ENCODE peak calls at places on chromosomes 7 and 10, in seven cellular contexts. One of them, this sample, is unnamed.

GRCh38 chr7:149662591-149663095 is 110.7 kb downstream of the ZNF467 start:
- DNase-seq in RKO: peak; percentile 33
- DNase-seq in stimulated activated CD4-positive, alpha-beta T cell treated with anti-CD3 and anti-CD28 coated beads, Interleukin-2, amount 100 ng/mL, for 4 hours: peak; percentile 38
- DNase-seq in stomach: peak; percentile 84
- DNase-seq in tibial nerve: peak; percentile 59
- DNase-seq in NCI-H510A treated with DMSO at 0.1 percent for 48 hours: peak; percentile 0
- DNase-seq in activated CD8-positive, alpha-beta memory T cell treated with anti-CD3 and anti-CD28 coated beads for 24 hours: peak; percentile 83
- DNase-seq in this sample: peak; percentile 51

GRCh38 chr7:44150466-44150832 is 9.3 kb upstream of the MYL7 start:
- DNase-seq in activated CD8-positive, alpha-beta memory T cell treated with anti-CD3 and anti-CD28 coated beads for 24 hours: peak; percentile 43
- DNase-seq in NCI-H510A treated with DMSO at 0.1 percent for 48 hours: no peak
- DNase-seq in stimulated activated CD4-positive, alpha-beta T cell treated with anti-CD3 and anti-CD28 coated beads, Interleukin-2, amount 100 ng/mL, for 4 hours: no peak
- DNase-seq in tibial nerve: no peak
- DNase-seq in RKO: no peak
- DNase-seq in stomach: no peak
- DNase-seq in this sample: no peak

GRCh38 chr10:13483073-13483472 is 45.7 kb downstream of the BEND7 start:
- DNase-seq in activated CD8-positive, alpha-beta memory T cell treated with anti-CD3 and anti-CD28 coated beads for 24 hours: no peak
- DNase-seq in NCI-H510A treated with DMSO at 0.1 percent for 48 hours: no peak
- DNase-seq in stimulated activated CD4-positive, alpha-beta T cell treated with anti-CD3 and anti-CD28 coated beads, Interleukin-2, amount 100 ng/mL, for 4 hours: no peak
- DNase-seq in stomach: no peak
- DNase-seq in RKO: no peak
- DNase-seq in tibial nerve: no peak
- DNase-seq in this sample: no peak

GRCh38 chr10:109740436-109740835 is 182.9 kb downstream of the XPNPEP1 start:
- DNase-seq in stimulated activated CD4-positive, alpha-beta T cell treated with anti-CD3 and anti-CD28 coated beads, Interleukin-2, amount 100 ng/mL, for 4 hours: no peak
- DNase-seq in tibial nerve: peak; percentile 40
- DNase-seq in activated CD8-positive, alpha-beta memory T cell treated with anti-CD3 and anti-CD28 coated beads for 24 hours: no peak
- DNase-seq in NCI-H510A treated with DMSO at 0.1 percent for 48 hours: no peak
- DNase-seq in stomach: no peak
- DNase-seq in RKO: no peak
- DNase-seq in this sample: no peak

GRCh38 chr10:29257106-29257783 is 31.6 kb upstream of the LYZL1 start:
- DNase-seq in NCI-H510A treated with DMSO at 0.1 percent for 48 hours: no peak
- DNase-seq in tibial nerve: peak; percentile 81
- DNase-seq in stimulated activated CD4-positive, alpha-beta T cell treated with anti-CD3 and anti-CD28 coated beads, Interleukin-2, amount 100 ng/mL, for 4 hours: no peak
- DNase-seq in stomach: no peak
- DNase-seq in activated CD8-positive, alpha-beta memory T cell treated with anti-CD3 and anti-CD28 coated beads for 24 hours: no peak
- DNase-seq in RKO: no peak
- DNase-seq in this sample: no peak

GRCh38 chr7:84837405-84837804 is 349.5 kb downstream of the SEMA3D start:
- DNase-seq in tibial nerve: no peak
- DNase-seq in stimulated activated CD4-positive, alpha-beta T cell treated with anti-CD3 and anti-CD28 coated beads, Interleukin-2, amount 100 ng/mL, for 4 hours: no peak
- DNase-seq in NCI-H510A treated with DMSO at 0.1 percent for 48 hours: no peak
- DNase-seq in activated CD8-positive, alpha-beta memory T cell treated with anti-CD3 and anti-CD28 coated beads for 24 hours: no peak
- DNase-seq in stomach: no peak
- DNase-seq in RKO: no peak
- DNase-seq in this sample: no peak

GRCh38 chr10:84574101-84574500 is 245.7 kb downstream of the CCSER2 start:
- DNase-seq in stomach: no peak
- DNase-seq in RKO: peak; percentile 30
- DNase-seq in NCI-H510A treated with DMSO at 0.1 percent for 48 hours: no peak
- DNase-seq in tibial nerve: no peak
- DNase-seq in activated CD8-positive, alpha-beta memory T cell treated with anti-CD3 and anti-CD28 coated beads for 24 hours: no peak
- DNase-seq in stimulated activated CD4-positive, alpha-beta T cell treated with anti-CD3 and anti-CD28 coated beads, Interleukin-2, amount 100 ng/mL, for 4 hours: no peak
- DNase-seq in this sample: no peak

GRCh38 chr7:151124899-151125399 is 38.7 kb downstream of the AGAP3 start:
- DNase-seq in tibial nerve: no peak
- DNase-seq in activated CD8-positive, alpha-beta memory T cell treated with anti-CD3 and anti-CD28 coated beads for 24 hours: no peak
- DNase-seq in stimulated activated CD4-positive, alpha-beta T cell treated with anti-CD3 and anti-CD28 coated beads, Interleukin-2, amount 100 ng/mL, for 4 hours: no peak
- DNase-seq in RKO: no peak
- DNase-seq in NCI-H510A treated with DMSO at 0.1 percent for 48 hours: no peak
- DNase-seq in stomach: no peak
- DNase-seq in this sample: no peak

GRCh38 chr7:38975944-38976392 is 1.7 kb upstream of the POU6F2 start:
- DNase-seq in stimulated activated CD4-positive, alpha-beta T cell treated with anti-CD3 and anti-CD28 coated beads, Interleukin-2, amount 100 ng/mL, for 4 hours: no peak
- DNase-seq in NCI-H510A treated with DMSO at 0.1 percent for 48 hours: no peak
- DNase-seq in tibial nerve: no peak
- DNase-seq in activated CD8-positive, alpha-beta memory T cell treated with anti-CD3 and anti-CD28 coated beads for 24 hours: no peak
- DNase-seq in stomach: no peak
- DNase-seq in RKO: no peak
- DNase-seq in this sample: no peak

GRCh38 chr7:114916261-114916892 is 5.5 kb upstream of the MDFIC start:
- DNase-seq in stomach: no peak
- DNase-seq in activated CD8-positive, alpha-beta memory T cell treated with anti-CD3 and anti-CD28 coated beads for 24 hours: no peak
- DNase-seq in tibial nerve: no peak
- DNase-seq in RKO: no peak
- DNase-seq in stimulated activated CD4-positive, alpha-beta T cell treated with anti-CD3 and anti-CD28 coated beads, Interleukin-2, amount 100 ng/mL, for 4 hours: peak; percentile 45
- DNase-seq in NCI-H510A treated with DMSO at 0.1 percent for 48 hours: no peak
- DNase-seq in this sample: peak; percentile 31

GRCh38 chr10:80685355-80685754 is 147.7 kb downstream of the SH2D4B start:
- DNase-seq in NCI-H510A treated with DMSO at 0.1 percent for 48 hours: peak; percentile 84
- DNase-seq in stimulated activated CD4-positive, alpha-beta T cell treated with anti-CD3 and anti-CD28 coated beads, Interleukin-2, amount 100 ng/mL, for 4 hours: no peak
- DNase-seq in stomach: no peak
- DNase-seq in tibial nerve: no peak
- DNase-seq in RKO: no peak
- DNase-seq in activated CD8-positive, alpha-beta memory T cell treated with anti-CD3 and anti-CD28 coated beads for 24 hours: no peak
- DNase-seq in this sample: no peak

GRCh38 chr10:127882801-127883459 is 9.8 kb downstream of the CLRN3 start:
- DNase-seq in tibial nerve: no peak
- DNase-seq in RKO: no peak
- DNase-seq in activated CD8-positive, alpha-beta memory T cell treated with anti-CD3 and anti-CD28 coated beads for 24 hours: no peak
- DNase-seq in stimulated activated CD4-positive, alpha-beta T cell treated with anti-CD3 and anti-CD28 coated beads, Interleukin-2, amount 100 ng/mL, for 4 hours: no peak
- DNase-seq in stomach: no peak
- DNase-seq in NCI-H510A treated with DMSO at 0.1 percent for 48 hours: no peak
- DNase-seq in this sample: no peak

GRCh38 chr7:41244246-41244645 is 458.6 kb downstream of the INHBA start:
- DNase-seq in stomach: no peak
- DNase-seq in activated CD8-positive, alpha-beta memory T cell treated with anti-CD3 and anti-CD28 coated beads for 24 hours: no peak
- DNase-seq in tibial nerve: no peak
- DNase-seq in stimulated activated CD4-positive, alpha-beta T cell treated with anti-CD3 and anti-CD28 coated beads, Interleukin-2, amount 100 ng/mL, for 4 hours: no peak
- DNase-seq in RKO: no peak
- DNase-seq in NCI-H510A treated with DMSO at 0.1 percent for 48 hours: no peak
- DNase-seq in this sample: no peak

GRCh38 chr10:67115972-67116371 is 190.1 kb downstream of the LRRTM3 start:
- DNase-seq in activated CD8-positive, alpha-beta memory T cell treated with anti-CD3 and anti-CD28 coated beads for 24 hours: no peak
- DNase-seq in NCI-H510A treated with DMSO at 0.1 percent for 48 hours: no peak
- DNase-seq in stomach: no peak
- DNase-seq in tibial nerve: no peak
- DNase-seq in RKO: no peak
- DNase-seq in stimulated activated CD4-positive, alpha-beta T cell treated with anti-CD3 and anti-CD28 coated beads, Interleukin-2, amount 100 ng/mL, for 4 hours: no peak
- DNase-seq in this sample: no peak

GRCh38 chr10:99521474-99522077 is 11.2 kb upstream of the NKX2-3 start:
- DNase-seq in stomach: no peak
- DNase-seq in activated CD8-positive, alpha-beta memory T cell treated with anti-CD3 and anti-CD28 coated beads for 24 hours: no peak
- DNase-seq in tibial nerve: no peak
- DNase-seq in RKO: no peak
- DNase-seq in stimulated activated CD4-positive, alpha-beta T cell treated with anti-CD3 and anti-CD28 coated beads, Interleukin-2, amount 100 ng/mL, for 4 hours: no peak
- DNase-seq in NCI-H510A treated with DMSO at 0.1 percent for 48 hours: no peak
- DNase-seq in this sample: no peak

GRCh38 chr10:6713716-6714115 is 133.6 kb upstream of the PRKCQ start:
- DNase-seq in stimulated activated CD4-positive, alpha-beta T cell treated with anti-CD3 and anti-CD28 coated beads, Interleukin-2, amount 100 ng/mL, for 4 hours: no peak
- DNase-seq in tibial nerve: no peak
- DNase-seq in activated CD8-positive, alpha-beta memory T cell treated with anti-CD3 and anti-CD28 coated beads for 24 hours: no peak
- DNase-seq in stomach: no peak
- DNase-seq in RKO: no peak
- DNase-seq in NCI-H510A treated with DMSO at 0.1 percent for 48 hours: no peak
- DNase-seq in this sample: no peak

GRCh38 chr7:26369519-26370385 is 78.1 kb downstream of the SNX10 start:
- DNase-seq in stimulated activated CD4-positive, alpha-beta T cell treated with anti-CD3 and anti-CD28 coated beads, Interleukin-2, amount 100 ng/mL, for 4 hours: peak; percentile 19
- DNase-seq in stomach: no peak
- DNase-seq in NCI-H510A treated with DMSO at 0.1 percent for 48 hours: peak; percentile 82
- DNase-seq in activated CD8-positive, alpha-beta memory T cell treated with anti-CD3 and anti-CD28 coated beads for 24 hours: no peak
- DNase-seq in tibial nerve: peak; percentile 82
- DNase-seq in RKO: peak; percentile 65
- DNase-seq in this sample: no peak

GRCh38 chr7:8149222-8149621 is 112.7 kb downstream of the ICA1 start:
- DNase-seq in NCI-H510A treated with DMSO at 0.1 percent for 48 hours: no peak
- DNase-seq in stomach: no peak
- DNase-seq in RKO: no peak
- DNase-seq in activated CD8-positive, alpha-beta memory T cell treated with anti-CD3 and anti-CD28 coated beads for 24 hours: no peak
- DNase-seq in stimulated activated CD4-positive, alpha-beta T cell treated with anti-CD3 and anti-CD28 coated beads, Interleukin-2, amount 100 ng/mL, for 4 hours: no peak
- DNase-seq in tibial nerve: no peak
- DNase-seq in this sample: no peak

GRCh38 chr7:151172273-151173141 is 5.0 kb upstream of the GBX1 start:
- DNase-seq in stimulated activated CD4-positive, alpha-beta T cell treated with anti-CD3 and anti-CD28 coated beads, Interleukin-2, amount 100 ng/mL, for 4 hours: peak; percentile 60
- DNase-seq in NCI-H510A treated with DMSO at 0.1 percent for 48 hours: peak; percentile 45
- DNase-seq in stomach: peak; percentile 85
- DNase-seq in RKO: peak; percentile 81
- DNase-seq in tibial nerve: peak; percentile 74
- DNase-seq in activated CD8-positive, alpha-beta memory T cell treated with anti-CD3 and anti-CD28 coated beads for 24 hours: peak; percentile 93
- DNase-seq in this sample: peak; percentile 79

This sample was measured in activated T-cell treated with anti-CD3 and anti-CD28 coated beads, Interleukin-2, amount 50 U/mL, for 4 hours.